ENCODE peak calls at places on chromosomes 2 and 18, in eight cellular contexts. U, Z, I, C, P, L, N and F are unnamed samples.

GRCh38 chr2:100142393-100142792 is at the start of gene AFF3:
- DNase-seq in U (no peak), Z (no peak), I (no peak), C (no peak), P (no peak), L (peak; percentile 22), N (no peak), F (no peak)

GRCh38 chr2:228037915-228038314 is 143.6 kb downstream of the SPHKAP start:
- DNase-seq in U (no peak), Z (no peak), I (no peak), C (no peak), P (no peak), L (no peak), N (no peak), F (no peak)

GRCh38 chr2:188291617-188292445 is at the start of gene GULP1:
- DNase-seq in U (peak; percentile 80), Z (peak; percentile 89), I (peak; percentile 76), C (peak; percentile 47), P (peak; percentile 50), L (no peak), N (peak; percentile 90), F (peak; percentile 82)

GRCh38 chr18:6373187-6373586 is 41.5 kb downstream of the L3MBTL4 start:
- DNase-seq in U (no peak), Z (no peak), I (no peak), C (no peak), P (no peak), L (no peak), N (no peak), F (no peak)

GRCh38 chr2:215680605-215681598 is 245.0 kb upstream of the FN1 start:
- DNase-seq in U (no peak), Z (peak; percentile 64), I (no peak), C (no peak), P (peak; percentile 100), L (no peak), N (no peak), F (peak; percentile 66)

GRCh38 chr18:62523631-62524442 is 1.0 kb downstream of the ZCCHC2 start:
- DNase-seq in U (peak; percentile 64), Z (peak; percentile 50), I (peak; percentile 33), C (peak; percentile 42), P (no peak), L (peak; percentile 64), N (peak; percentile 88), F (peak; percentile 6)

GRCh38 chr2:208906330-208906729 is 499.7 kb downstream of the PTH2R start:
- DNase-seq in U (no peak), Z (no peak), I (no peak), C (no peak), P (no peak), L (no peak), N (no peak), F (no peak)

GRCh38 chr2:27647737-27648136 is 15.7 kb downstream of the SUPT7L start:
- DNase-seq in U (no peak), Z (no peak), I (no peak), C (no peak), P (no peak), L (no peak), N (no peak), F (no peak)

GRCh38 chr2:3094999-3095958 is 282.3 kb downstream of the EIPR1 start:
- DNase-seq in U (no peak), Z (no peak), I (no peak), C (no peak), P (no peak), L (no peak), N (peak; percentile 68), F (no peak)

GRCh38 chr2:237314198-237314597 is 99.8 kb downstream of the COL6A3 start:
- DNase-seq in U (no peak), Z (no peak), I (no peak), C (no peak), P (no peak), L (no peak), N (peak; percentile 40), F (no peak)

GRCh38 chr2:33617401-33617800 is 18.3 kb upstream of the FAM98A start:
- DNase-seq in U (no peak), Z (no peak), I (no peak), C (no peak), P (no peak), L (no peak), N (no peak), F (no peak)

GRCh38 chr2:174551697-174552096 is 45.9 kb downstream of the WIPF1 start:
- DNase-seq in U (no peak), Z (no peak), I (no peak), C (no peak), P (no peak), L (no peak), N (no peak), F (no peak)

GRCh38 chr2:144530596-144530995 is 10.7 kb upstream of the ZEB2 start:
- DNase-seq in U (no peak), Z (no peak), I (no peak), C (no peak), P (no peak), L (no peak), N (no peak), F (no peak)

GRCh38 chr2:172639823-172640222 is 83.9 kb downstream of the PDK1 start:
- DNase-seq in U (no peak), Z (peak; percentile 50), I (no peak), C (no peak), P (peak; percentile 68), L (no peak), N (no peak), F (no peak)

GRCh38 chr18:8800445-8800844 is 95.1 kb downstream of the MTCL1 start:
- DNase-seq in U (peak; percentile 48), Z (peak; percentile 86), I (no peak), C (no peak), P (peak; percentile 100), L (no peak), N (no peak), F (peak; percentile 93)

GRCh38 chr18:23718731-23719130 is 29.5 kb downstream of the LAMA3 start:
- DNase-seq in U (no peak), Z (no peak), I (no peak), C (no peak), P (no peak), L (no peak), N (no peak), F (no peak)

GRCh38 chr2:127231130-127231865 is 11.2 kb upstream of the CYP27C1 start:
- DNase-seq in U (no peak), Z (no peak), I (no peak), C (no peak), P (no peak), L (no peak), N (no peak), F (peak; percentile 60)

GRCh38 chr18:25739356-25739755 is 351.1 kb downstream of the SS18 start:
- DNase-seq in U (no peak), Z (no peak), I (no peak), C (no peak), P (peak; percentile 35), L (no peak), N (no peak), F (no peak)

GRCh38 chr18:79754022-79754761 is 43.5 kb upstream of the KCNG2 start:
- DNase-seq in U (peak; percentile 4), Z (no peak), I (no peak), C (no peak), P (no peak), L (peak; percentile 15), N (peak; percentile 81), F (no peak)

GRCh38 chr2:127586746-127587295 is 51.3 kb downstream of the MYO7B start:
- DNase-seq in U (no peak), Z (no peak), I (no peak), C (no peak), P (no peak), L (peak; percentile 6), N (peak; percentile 43), F (no peak)

GRCh38 chr18:48393170-48393569 is 16.0 kb downstream of the ZBTB7C start:
- DNase-seq in U (no peak), Z (no peak), I (no peak), C (no peak), P (no peak), L (no peak), N (no peak), F (no peak)

GRCh38 chr2:112629224-112629623 is 16.5 kb upstream of the SLC20A1 start:
- DNase-seq in U (no peak), Z (no peak), I (no peak), C (no peak), P (no peak), L (no peak), N (no peak), F (no peak)

GRCh38 chr2:66897676-66898280 is 462.9 kb downstream of the MEIS1 start:
- DNase-seq in U (no peak), Z (no peak), I (no peak), C (no peak), P (no peak), L (no peak), N (no peak), F (no peak)

GRCh38 chr2:74908763-74909444 is 49.5 kb upstream of the POLE4 start:
- DNase-seq in U (no peak), Z (peak; percentile 45), I (no peak), C (no peak), P (peak; percentile 11), L (no peak), N (no peak), F (no peak)

GRCh38 chr2:236237468-236238190 is 26.6 kb downstream of the ASB18 start:
- DNase-seq in U (no peak), Z (no peak), I (no peak), C (no peak), P (no peak), L (no peak), N (no peak), F (no peak)

GRCh38 chr2:110101280-110101844 is 14.3 kb downstream of the MALL start:
- DNase-seq in U (peak; percentile 79), Z (peak; percentile 93), I (peak; percentile 98), C (peak; percentile 27), P (peak; percentile 100), L (no peak), N (peak; percentile 99), F (peak; percentile 68)

GRCh38 chr2:25794544-25795276 is 83.6 kb downstream of the ASXL2 start:
- DNase-seq in U (no peak), Z (no peak), I (no peak), C (no peak), P (no peak), L (no peak), N (no peak), F (no peak)